ENCODE peak calls at places on chromosomes 4 and X, in ten cellular contexts. U is GM23248, Q is gastrocnemius medialis, A is choroid plexus epithelial cell, H is renal cortical epithelial cell, V is EL, W is neural crest cell, F is AG09319, B is GM04504, G is H7. D is an unnamed sample.

GRCh38 chrX:149312936-149313432 is 192.1 kb downstream of the IDS start:
- DNase-seq in U (peak), Q (no peak), A (peak), H (no peak), V (no peak), W (no peak), F (no peak), B (no peak), G (no peak), D (no peak)

GRCh38 chr4:172952052-172952451 is 216.6 kb upstream of the GALNT7 start:
- DNase-seq in U (no peak), Q (no peak), A (no peak), H (no peak), V (no peak), W (no peak), F (no peak), B (no peak), G (no peak), D (no peak)

GRCh38 chr4:119113033-119113655 is 22.5 kb upstream of the MYOZ2 start:
- DNase-seq in U (peak), Q (no peak), A (peak), H (peak), V (peak), W (no peak), F (peak), B (peak), G (no peak), D (no peak)

GRCh38 chr4:1049591-1049905 is 38.1 kb downstream of the FGFRL1 start:
- DNase-seq in U (no peak), Q (peak), A (no peak), H (no peak), V (no peak), W (no peak), F (no peak), B (no peak), G (no peak), D (peak)

GRCh38 chr4:183012862-183013855 is 85.9 kb upstream of the WWC2 start:
- DNase-seq in U (peak), Q (no peak), A (no peak), H (no peak), V (peak), W (no peak), F (no peak), B (no peak), G (no peak), D (no peak)

GRCh38 chr4:141599853-141600252 is 36.5 kb upstream of the IL15 start:
- DNase-seq in U (peak), Q (no peak), A (peak), H (no peak), V (peak), W (no peak), F (no peak), B (no peak), G (no peak), D (no peak)

GRCh38 chr4:77142642-77143020 is 14.4 kb upstream of the CCNG2 start:
- DNase-seq in U (no peak), Q (no peak), A (no peak), H (no peak), V (no peak), W (no peak), F (no peak), B (no peak), G (no peak), D (no peak)

GRCh38 chrX:15761564-15762191 is 23.6 kb downstream of the CA5B start:
- DNase-seq in U (peak), Q (no peak), A (peak), H (no peak), V (peak), W (peak), F (no peak), B (peak), G (peak), D (no peak)

GRCh38 chrX:115065304-115065703 is 47.9 kb upstream of the IL13RA2 start:
- DNase-seq in U (no peak), Q (no peak), A (no peak), H (no peak), V (no peak), W (no peak), F (no peak), B (no peak), G (no peak), D (no peak)

GRCh38 chrX:87526281-87526680 is 8.7 kb downstream of the KLHL4 start:
- DNase-seq in U (no peak), Q (no peak), A (no peak), H (no peak), V (no peak), W (no peak), F (no peak), B (no peak), G (no peak), D (no peak)

GRCh38 chrX:53795583-53795982 is 109.1 kb upstream of the HUWE1 start:
- DNase-seq in U (peak), Q (no peak), A (peak), H (no peak), V (no peak), W (no peak), F (no peak), B (no peak), G (no peak), D (no peak)

GRCh38 chrX:122850326-122850725 is 333.8 kb upstream of the GRIA3 start:
- DNase-seq in U (peak), Q (no peak), A (peak), H (no peak), V (peak), W (no peak), F (no peak), B (no peak), G (no peak), D (no peak)

GRCh38 chr4:1050486-1051213 is 39.2 kb downstream of the FGFRL1 start:
- DNase-seq in U (no peak), Q (peak), A (no peak), H (no peak), V (no peak), W (no peak), F (no peak), B (no peak), G (peak), D (peak)

GRCh38 chr4:122045533-122045932 is 93.7 kb upstream of the TRPC3 start:
- DNase-seq in U (peak), Q (no peak), A (peak), H (peak), V (peak), W (no peak), F (peak), B (peak), G (no peak), D (no peak)

GRCh38 chr4:169029947-169030346 is 19.9 kb upstream of the CBR4 start:
- DNase-seq in U (no peak), Q (no peak), A (no peak), H (no peak), V (no peak), W (no peak), F (no peak), B (no peak), G (no peak), D (no peak)

GRCh38 chr4:168850016-168850415 is 160.0 kb downstream of the CBR4 start:
- DNase-seq in U (no peak), Q (no peak), A (peak), H (no peak), V (no peak), W (no peak), F (no peak), B (no peak), G (no peak), D (no peak)